ENCODE peak calls at places on chromosomes 1 and 21, in nine cellular contexts. H, E, R, S, B, D, O, Q and Z are unnamed samples.

GRCh38 chr1:68448365-68448764 is 1.4 kb downstream of the RPE65 start:
- DNase-seq in H (no peak), E (no peak), R (no peak), S (no peak), B (no peak), D (no peak), O (no peak), Q (no peak), Z (no peak)

GRCh38 chr1:168734946-168735345 is 5.9 kb upstream of the DPT start:
- DNase-seq in H (no peak), E (no peak), R (no peak), S (no peak), B (no peak), D (no peak), O (no peak), Q (no peak), Z (no peak)

GRCh38 chr1:175252561-175252960 is 60.0 kb upstream of the KIAA0040 start:
- DNase-seq in H (no peak), E (no peak), R (no peak), S (no peak), B (no peak), D (no peak), O (no peak), Q (no peak), Z (no peak)

GRCh38 chr1:187842406-187843165 is 1013.8 kb downstream of the PLA2G4A start:
- DNase-seq in H (peak), E (no peak), R (no peak), S (no peak), B (no peak), D (no peak), O (no peak), Q (peak), Z (no peak)

GRCh38 chr1:6753320-6754140 is 31.7 kb upstream of the CAMTA1 start:
- DNase-seq in H (peak), E (no peak), R (peak), S (no peak), B (no peak), D (no peak), O (no peak), Q (no peak), Z (no peak)

GRCh38 chr1:173191011-173191410 is 16.1 kb downstream of the TNFSF4 start:
- DNase-seq in H (peak), E (no peak), R (no peak), S (no peak), B (no peak), D (no peak), O (no peak), Q (peak), Z (peak)

GRCh38 chr1:153509036-153509435 is 26.8 kb downstream of the S100A6 start:
- DNase-seq in H (no peak), E (no peak), R (no peak), S (no peak), B (no peak), D (no peak), O (no peak), Q (no peak), Z (no peak)

GRCh38 chr1:40763742-40764532 is 19.6 kb upstream of the KCNQ4 start:
- DNase-seq in H (no peak), E (no peak), R (no peak), S (no peak), B (no peak), D (no peak), O (no peak), Q (no peak), Z (no peak)

GRCh38 chr1:75308365-75308764 is 174.2 kb downstream of the LHX8 start:
- DNase-seq in H (no peak), E (no peak), R (no peak), S (no peak), B (no peak), D (no peak), O (no peak), Q (no peak), Z (no peak)

GRCh38 chr1:247407978-247408560 is 7.9 kb upstream of the NLRP3 start:
- DNase-seq in H (no peak), E (no peak), R (no peak), S (no peak), B (no peak), D (no peak), O (no peak), Q (no peak), Z (no peak)

GRCh38 chr1:62906428-62906886 is 122.5 kb downstream of the ATG4C start:
- DNase-seq in H (no peak), E (no peak), R (peak), S (no peak), B (no peak), D (no peak), O (no peak), Q (no peak), Z (no peak)

GRCh38 chr1:243179714-243180113 is 75.4 kb downstream of the CEP170 start:
- DNase-seq in H (no peak), E (no peak), R (no peak), S (no peak), B (no peak), D (no peak), O (no peak), Q (peak), Z (no peak)

GRCh38 chr21:32403201-32403701 is 9.3 kb upstream of the EVA1C start:
- DNase-seq in H (peak), E (peak), R (peak), S (peak), B (peak), D (peak), O (peak), Q (peak), Z (no peak)

GRCh38 chr1:40383488-40384412 is 10.2 kb downstream of the SMAP2 start:
- DNase-seq in H (no peak), E (no peak), R (no peak), S (no peak), B (no peak), D (no peak), O (peak), Q (peak), Z (no peak)

GRCh38 chr1:110003747-110004428 is 19.3 kb downstream of the AHCYL1 start:
- DNase-seq in H (peak), E (peak), R (no peak), S (peak), B (peak), D (peak), O (no peak), Q (peak), Z (peak)

GRCh38 chr1:23369335-23370013 is at the start of gene ZNF436:
- DNase-seq in H (peak), E (peak), R (peak), S (peak), B (peak), D (peak), O (peak), Q (peak), Z (no peak)

GRCh38 chr1:155569988-155570592 is 7.5 kb upstream of the ASH1L start:
- DNase-seq in H (peak), E (no peak), R (no peak), S (no peak), B (no peak), D (no peak), O (no peak), Q (peak), Z (no peak)

GRCh38 chr1:241518447-241519307 is 878 bp downstream of the FH start:
- DNase-seq in H (peak), E (peak), R (no peak), S (no peak), B (no peak), D (peak), O (peak), Q (peak), Z (no peak)

GRCh38 chr1:214662386-214662785 is 59.4 kb downstream of the CENPF start:
- DNase-seq in H (no peak), E (no peak), R (no peak), S (no peak), B (no peak), D (no peak), O (no peak), Q (no peak), Z (no peak)

GRCh38 chr21:42261832-42262200 is 42.9 kb downstream of the ABCG1 start:
- DNase-seq in H (no peak), E (no peak), R (no peak), S (no peak), B (no peak), D (no peak), O (peak), Q (no peak), Z (no peak)

GRCh38 chr1:81851217-81851616 is 50.5 kb downstream of the ADGRL2 start:
- DNase-seq in H (no peak), E (no peak), R (no peak), S (no peak), B (no peak), D (no peak), O (no peak), Q (no peak), Z (no peak)

GRCh38 chr1:43366601-43367025 is 1.2 kb downstream of the ELOVL1 start:
- DNase-seq in H (no peak), E (no peak), R (no peak), S (no peak), B (no peak), D (peak), O (no peak), Q (peak), Z (no peak)

GRCh38 chr1:3890389-3891328 is 9.4 kb downstream of the C1orf174 start:
- DNase-seq in H (no peak), E (no peak), R (no peak), S (no peak), B (no peak), D (no peak), O (no peak), Q (no peak), Z (no peak)

GRCh38 chr1:48853006-48853405 is 76.3 kb upstream of the BEND5 start:
- DNase-seq in H (peak), E (no peak), R (no peak), S (no peak), B (peak), D (peak), O (no peak), Q (peak), Z (no peak)